ENCODE peak calls at places on chromosomes 6 and 20, in five cellular contexts. E is NCI-H1417, K is GM23248, S is activated T-helper 1 cell treated with Interleukin-2 at 50 U/mL for 16 hours, Q is naive B cell. I is an unnamed sample.

GRCh38 chr20:34798871-34799270 is 26.6 kb downstream of the NCOA6 start:
- DNase-seq in S (no peak), K (no peak), Q (no peak), E (no peak), I (no peak)

GRCh38 chr6:85673198-85674139 is 30.8 kb upstream of the SYNCRIP start:
- DNase-seq in K (no peak), S (no peak), E (no peak), Q (no peak), I (no peak)

GRCh38 chr6:92231220-92231701 is 1188.1 kb downstream of the EPHA7 start:
- DNase-seq in Q (no peak), S (no peak), K (no peak), E (peak), I (no peak)

GRCh38 chr6:164749126-164749758 is 560.2 kb downstream of the C6orf118 start:
- DNase-seq in S (no peak), E (peak), Q (no peak), K (peak), I (no peak)

GRCh38 chr20:47355489-47356219 is 845 bp downstream of the ZMYND8 start:
- DNase-seq in E (peak), Q (no peak), S (no peak), K (peak), I (no peak)

GRCh38 chr6:2244261-2245102 is 923 bp downstream of the GMDS start:
- DNase-seq in E (peak), K (no peak), Q (no peak), S (no peak), I (no peak)

GRCh38 chr6:74939309-74939708 is 266.5 kb downstream of the COL12A1 start:
- DNase-seq in S (no peak), E (peak), K (no peak), Q (no peak), I (no peak)

GRCh38 chr6:87623248-87623647 is 33.3 kb downstream of the ORC3 start:
- DNase-seq in S (no peak), Q (no peak), E (no peak), K (peak), I (no peak)

GRCh38 chr6:105568751-105569150 is 165.9 kb upstream of the PREP start:
- DNase-seq in S (no peak), E (no peak), Q (no peak), K (no peak), I (no peak)

GRCh38 chr6:52331793-52332457 is 30.0 kb upstream of the PAQR8 start:
- DNase-seq in E (no peak), S (no peak), Q (no peak), K (no peak), I (no peak)

GRCh38 chr6:134805163-134805562 is 144.7 kb downstream of the ALDH8A1 start:
- DNase-seq in S (no peak), E (no peak), K (no peak), Q (no peak), I (no peak)